ENCODE peak calls at places on chromosomes 13 and 19, in seven cellular contexts. One of them, this sample, is unnamed. For H3K9me3, the result is how much of the 10 kb centered on the place peaks cover.

GRCh38 chr13:64753606-64754005 is 2476.5 kb downstream of the PCDH9 start:
- DNase-seq in mucosa of descending colon: no peak
- DNase-seq in A673: no peak
- DNase-seq in left ventricle myocardium inferior: no peak
- DNase-seq in CD4-positive, CD25-positive, alpha-beta regulatory T cell: no peak
- DNase-seq in AG04450: no peak
- DNase-seq in thoracic aorta: no peak
- DNase-seq in this sample: no peak

GRCh38 chr13:101570410-101570809 is 117.9 kb downstream of the ITGBL1 start:
- DNase-seq in mucosa of descending colon: no peak
- DNase-seq in A673: no peak
- DNase-seq in left ventricle myocardium inferior: no peak
- DNase-seq in CD4-positive, CD25-positive, alpha-beta regulatory T cell: no peak
- DNase-seq in AG04450: no peak
- DNase-seq in thoracic aorta: no peak
- DNase-seq in this sample: no peak

GRCh38 chr13:20902438-20903163 is at the start of gene XPO4:
- DNase-seq in mucosa of descending colon: peak
- DNase-seq in A673: peak
- DNase-seq in left ventricle myocardium inferior: peak
- DNase-seq in CD4-positive, CD25-positive, alpha-beta regulatory T cell: peak
- DNase-seq in AG04450: peak
- DNase-seq in thoracic aorta: peak
- DNase-seq in this sample: peak

GRCh38 chr19:17097593-17098126 is 22.1 kb downstream of the MYO9B start:
- DNase-seq in mucosa of descending colon: no peak
- DNase-seq in A673: no peak
- DNase-seq in left ventricle myocardium inferior: no peak
- DNase-seq in CD4-positive, CD25-positive, alpha-beta regulatory T cell: no peak
- DNase-seq in AG04450: no peak
- DNase-seq in thoracic aorta: no peak
- DNase-seq in this sample: no peak

GRCh38 chr13:31733066-31733465 is 6.3 kb upstream of the RXFP2 start:
- DNase-seq in mucosa of descending colon: no peak
- DNase-seq in A673: no peak
- DNase-seq in left ventricle myocardium inferior: no peak
- DNase-seq in CD4-positive, CD25-positive, alpha-beta regulatory T cell: no peak
- DNase-seq in AG04450: no peak
- DNase-seq in thoracic aorta: no peak
- DNase-seq in this sample: no peak

GRCh38 chr19:1874554-1875185 is 10.6 kb downstream of the ABHD17A start:
- DNase-seq in mucosa of descending colon: no peak
- DNase-seq in A673: no peak
- DNase-seq in left ventricle myocardium inferior: no peak
- DNase-seq in CD4-positive, CD25-positive, alpha-beta regulatory T cell: no peak
- DNase-seq in AG04450: no peak
- DNase-seq in thoracic aorta: no peak
- DNase-seq in this sample: no peak

GRCh38 chr19:5091576-5092215 is 122.8 kb downstream of the KDM4B start:
- DNase-seq in mucosa of descending colon: no peak
- DNase-seq in A673: no peak
- DNase-seq in left ventricle myocardium inferior: no peak
- DNase-seq in CD4-positive, CD25-positive, alpha-beta regulatory T cell: no peak
- DNase-seq in AG04450: no peak
- DNase-seq in thoracic aorta: no peak
- DNase-seq in this sample: no peak

GRCh38 chr19:1131718-1132552 is 28.1 kb downstream of the GPX4 start:
- DNase-seq in mucosa of descending colon: peak
- DNase-seq in A673: peak
- DNase-seq in left ventricle myocardium inferior: peak
- DNase-seq in CD4-positive, CD25-positive, alpha-beta regulatory T cell: peak
- DNase-seq in AG04450: peak
- DNase-seq in thoracic aorta: peak
- DNase-seq in this sample: peak

GRCh38 chr19:31175564-31176348 is 173.5 kb downstream of the TSHZ3 start:
- DNase-seq in mucosa of descending colon: no peak
- DNase-seq in A673: no peak
- DNase-seq in left ventricle myocardium inferior: no peak
- DNase-seq in CD4-positive, CD25-positive, alpha-beta regulatory T cell: no peak
- DNase-seq in AG04450: no peak
- DNase-seq in thoracic aorta: no peak
- DNase-seq in this sample: no peak

GRCh38 chr13:67857581-67858310 is 627.6 kb upstream of the PCDH9 start:
- DNase-seq in mucosa of descending colon: no peak
- DNase-seq in A673: no peak
- DNase-seq in left ventricle myocardium inferior: no peak
- DNase-seq in CD4-positive, CD25-positive, alpha-beta regulatory T cell: no peak
- DNase-seq in AG04450: no peak
- DNase-seq in thoracic aorta: no peak
- DNase-seq in this sample: no peak

GRCh38 chr13:66520511-66521390 is 709.4 kb downstream of the PCDH9 start:
- DNase-seq in mucosa of descending colon: no peak
- DNase-seq in A673: no peak
- DNase-seq in left ventricle myocardium inferior: no peak
- DNase-seq in CD4-positive, CD25-positive, alpha-beta regulatory T cell: no peak
- DNase-seq in AG04450: no peak
- DNase-seq in thoracic aorta: no peak
- DNase-seq in this sample: no peak

GRCh38 chr13:39603424-39603947 is 493 bp upstream of the LHFPL6 start:
- DNase-seq in mucosa of descending colon: peak
- DNase-seq in A673: peak
- DNase-seq in left ventricle myocardium inferior: no peak
- DNase-seq in CD4-positive, CD25-positive, alpha-beta regulatory T cell: no peak
- DNase-seq in AG04450: no peak
- DNase-seq in thoracic aorta: no peak
- DNase-seq in this sample: no peak

GRCh38 chr13:35164324-35164932 is 222.4 kb downstream of the NBEA start:
- DNase-seq in mucosa of descending colon: no peak
- DNase-seq in A673: peak
- DNase-seq in left ventricle myocardium inferior: no peak
- DNase-seq in CD4-positive, CD25-positive, alpha-beta regulatory T cell: no peak
- DNase-seq in AG04450: no peak
- DNase-seq in thoracic aorta: no peak
- DNase-seq in this sample: no peak

GRCh38 chr19:7018828-7019227 is 2.4 kb downstream of the MBD3L2B start:
- DNase-seq in mucosa of descending colon: no peak
- DNase-seq in A673: no peak
- DNase-seq in left ventricle myocardium inferior: no peak
- DNase-seq in CD4-positive, CD25-positive, alpha-beta regulatory T cell: no peak
- DNase-seq in AG04450: no peak
- DNase-seq in thoracic aorta: no peak
- DNase-seq in this sample: no peak

GRCh38 chr13:110390572-110390971 is 83.5 kb downstream of the COL4A2 start:
- DNase-seq in mucosa of descending colon: no peak
- DNase-seq in A673: no peak
- DNase-seq in left ventricle myocardium inferior: no peak
- DNase-seq in CD4-positive, CD25-positive, alpha-beta regulatory T cell: no peak
- DNase-seq in AG04450: no peak
- DNase-seq in thoracic aorta: no peak
- DNase-seq in this sample: no peak

GRCh38 chr19:8366121-8366581 is 2.2 kb downstream of the ANGPTL4 start:
- DNase-seq in mucosa of descending colon: no peak
- DNase-seq in A673: no peak
- DNase-seq in left ventricle myocardium inferior: no peak
- DNase-seq in CD4-positive, CD25-positive, alpha-beta regulatory T cell: no peak
- DNase-seq in AG04450: no peak
- DNase-seq in thoracic aorta: no peak
- DNase-seq in this sample: no peak

GRCh38 chr19:9847087-9847671 is 12.1 kb downstream of the PIN1 start:
- DNase-seq in mucosa of descending colon: peak
- DNase-seq in A673: peak
- DNase-seq in left ventricle myocardium inferior: no peak
- DNase-seq in CD4-positive, CD25-positive, alpha-beta regulatory T cell: no peak
- DNase-seq in AG04450: peak
- DNase-seq in thoracic aorta: peak
- DNase-seq in this sample: no peak

GRCh38 chr13:73268306-73268705 is 209.5 kb downstream of the KLF5 start:
- DNase-seq in mucosa of descending colon: peak
- DNase-seq in A673: peak
- DNase-seq in left ventricle myocardium inferior: no peak
- DNase-seq in CD4-positive, CD25-positive, alpha-beta regulatory T cell: no peak
- DNase-seq in AG04450: no peak
- DNase-seq in thoracic aorta: no peak
- DNase-seq in this sample: no peak

GRCh38 chr13:35469781-35470380 is 6.6 kb downstream of the MAB21L1 start:
- DNase-seq in mucosa of descending colon: no peak
- DNase-seq in A673: no peak
- DNase-seq in left ventricle myocardium inferior: no peak
- DNase-seq in CD4-positive, CD25-positive, alpha-beta regulatory T cell: no peak
- DNase-seq in AG04450: no peak
- DNase-seq in thoracic aorta: no peak
- DNase-seq in this sample: no peak

DNA sequence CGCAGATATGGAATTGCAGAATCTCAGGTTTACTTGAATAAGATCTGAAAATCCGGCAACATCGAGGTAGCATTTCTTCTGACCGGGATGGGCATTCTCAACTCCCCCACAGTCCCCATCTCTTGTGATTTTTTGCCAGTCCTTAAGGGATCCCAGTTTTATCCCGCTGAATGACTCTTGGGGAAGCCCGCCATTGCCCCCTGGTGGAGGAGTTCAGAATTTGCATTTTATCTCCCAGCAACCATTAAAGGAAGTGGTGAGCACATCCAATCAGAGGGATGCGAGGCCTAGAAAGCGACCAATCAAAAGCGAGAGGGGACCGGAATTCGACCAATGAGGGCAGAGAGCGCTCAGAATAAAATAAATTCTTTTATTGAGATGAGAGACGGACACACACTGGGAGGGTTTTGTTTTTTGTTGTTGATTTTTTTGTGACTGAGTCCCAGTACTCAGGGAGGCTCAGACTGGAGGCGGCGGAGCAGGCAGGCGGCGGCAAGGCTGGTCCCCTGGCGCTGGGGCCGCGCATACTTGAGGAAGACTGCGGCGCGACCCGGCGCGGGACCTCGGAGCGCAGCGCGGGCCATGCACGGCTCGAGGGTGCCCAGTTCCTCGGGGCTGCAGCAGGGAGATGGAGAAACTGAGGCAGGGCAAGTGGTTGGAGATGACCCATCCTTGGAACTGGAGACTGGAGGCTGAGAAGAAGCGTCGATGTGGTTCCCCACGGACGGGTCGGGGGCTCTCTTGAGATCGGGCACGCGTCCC is 3.9 kb upstream of the TTC9B start:
- DNase-seq in mucosa of descending colon: peak
- DNase-seq in A673: peak
- DNase-seq in left ventricle myocardium inferior: peak
- DNase-seq in CD4-positive, CD25-positive, alpha-beta regulatory T cell: peak
- DNase-seq in AG04450: peak
- DNase-seq in thoracic aorta: peak
- DNase-seq in this sample: no peak
- H3K9me3 ChIP-seq in mucosa of descending colon: under half
- H3K9me3 ChIP-seq in A673: under half
- H3K9me3 ChIP-seq in left ventricle myocardium inferior: under half
- H3K9me3 ChIP-seq in CD4-positive, CD25-positive, alpha-beta regulatory T cell: under half
- H3K9me3 ChIP-seq in AG04450: under half
- H3K9me3 ChIP-seq in thoracic aorta: under half
- H3K9me3 ChIP-seq in this sample: under half

GRCh38 chr19:19672816-19673215 is 4.2 kb downstream of the ZNF101 start:
- DNase-seq in mucosa of descending colon: no peak
- DNase-seq in A673: no peak
- DNase-seq in left ventricle myocardium inferior: no peak
- DNase-seq in CD4-positive, CD25-positive, alpha-beta regulatory T cell: no peak
- DNase-seq in AG04450: no peak
- DNase-seq in thoracic aorta: no peak
- DNase-seq in this sample: no peak
- H3K9me3 ChIP-seq in mucosa of descending colon: under half
- H3K9me3 ChIP-seq in A673: under half
- H3K9me3 ChIP-seq in left ventricle myocardium inferior: under half
- H3K9me3 ChIP-seq in CD4-positive, CD25-positive, alpha-beta regulatory T cell: half or more
- H3K9me3 ChIP-seq in AG04450: half or more
- H3K9me3 ChIP-seq in thoracic aorta: under half
- H3K9me3 ChIP-seq in this sample: under half

GRCh38 chr13:114248011-114248410 is 13.3 kb downstream of the CDC16 start:
- DNase-seq in mucosa of descending colon: no peak
- DNase-seq in A673: no peak
- DNase-seq in left ventricle myocardium inferior: no peak
- DNase-seq in CD4-positive, CD25-positive, alpha-beta regulatory T cell: no peak
- DNase-seq in AG04450: no peak
- DNase-seq in thoracic aorta: no peak
- DNase-seq in this sample: no peak
- H3K9me3 ChIP-seq in mucosa of descending colon: under half
- H3K9me3 ChIP-seq in A673: under half
- H3K9me3 ChIP-seq in left ventricle myocardium inferior: under half
- H3K9me3 ChIP-seq in CD4-positive, CD25-positive, alpha-beta regulatory T cell: under half
- H3K9me3 ChIP-seq in AG04450: under half
- H3K9me3 ChIP-seq in thoracic aorta: under half
- H3K9me3 ChIP-seq in this sample: under half

GRCh38 chr19:56836059-56836458 is 4.5 kb downstream of the PEG3 start:
- DNase-seq in mucosa of descending colon: no peak
- DNase-seq in A673: no peak
- DNase-seq in left ventricle myocardium inferior: no peak
- DNase-seq in CD4-positive, CD25-positive, alpha-beta regulatory T cell: no peak
- DNase-seq in AG04450: no peak
- DNase-seq in thoracic aorta: no peak
- DNase-seq in this sample: no peak

GRCh38 chr19:56831279-56831678 is 9.2 kb downstream of the PEG3 start:
- DNase-seq in mucosa of descending colon: no peak
- DNase-seq in A673: no peak
- DNase-seq in left ventricle myocardium inferior: no peak
- DNase-seq in CD4-positive, CD25-positive, alpha-beta regulatory T cell: no peak
- DNase-seq in AG04450: no peak
- DNase-seq in thoracic aorta: no peak
- DNase-seq in this sample: no peak

GRCh38 chr19:56829586-56829985 is 10.9 kb downstream of the PEG3 start:
- DNase-seq in mucosa of descending colon: no peak
- DNase-seq in A673: no peak
- DNase-seq in left ventricle myocardium inferior: no peak
- DNase-seq in CD4-positive, CD25-positive, alpha-beta regulatory T cell: no peak
- DNase-seq in AG04450: no peak
- DNase-seq in thoracic aorta: no peak
- DNase-seq in this sample: no peak

GRCh38 chr19:56834564-56835375 is 5.8 kb downstream of the PEG3 start:
- DNase-seq in mucosa of descending colon: no peak
- DNase-seq in A673: no peak
- DNase-seq in left ventricle myocardium inferior: no peak
- DNase-seq in CD4-positive, CD25-positive, alpha-beta regulatory T cell: no peak
- DNase-seq in AG04450: no peak
- DNase-seq in thoracic aorta: no peak
- DNase-seq in this sample: no peak

GRCh38 chr19:56832352-56832928 is 8.1 kb downstream of the PEG3 start:
- DNase-seq in mucosa of descending colon: no peak
- DNase-seq in A673: no peak
- DNase-seq in left ventricle myocardium inferior: no peak
- DNase-seq in CD4-positive, CD25-positive, alpha-beta regulatory T cell: no peak
- DNase-seq in AG04450: no peak
- DNase-seq in thoracic aorta: no peak
- DNase-seq in this sample: no peak
- H3K9me3 ChIP-seq in mucosa of descending colon: half or more
- H3K9me3 ChIP-seq in A673: under half
- H3K9me3 ChIP-seq in left ventricle myocardium inferior: under half
- H3K9me3 ChIP-seq in CD4-positive, CD25-positive, alpha-beta regulatory T cell: under half
- H3K9me3 ChIP-seq in AG04450: under half
- H3K9me3 ChIP-seq in thoracic aorta: under half
- H3K9me3 ChIP-seq in this sample: under half

GRCh38 chr19:39987167-39987566 is 9.7 kb upstream of the ZNF546 start:
- DNase-seq in mucosa of descending colon: no peak
- DNase-seq in A673: no peak
- DNase-seq in left ventricle myocardium inferior: no peak
- DNase-seq in CD4-positive, CD25-positive, alpha-beta regulatory T cell: no peak
- DNase-seq in AG04450: no peak
- DNase-seq in thoracic aorta: no peak
- DNase-seq in this sample: no peak
- H3K9me3 ChIP-seq in mucosa of descending colon: under half
- H3K9me3 ChIP-seq in A673: under half
- H3K9me3 ChIP-seq in left ventricle myocardium inferior: under half
- H3K9me3 ChIP-seq in CD4-positive, CD25-positive, alpha-beta regulatory T cell: under half
- H3K9me3 ChIP-seq in AG04450: under half
- H3K9me3 ChIP-seq in thoracic aorta: under half
- H3K9me3 ChIP-seq in this sample: under half